ENCODE peak calls at places on chromosomes 4 and X, in seven cellular contexts. P is GM12891, H is SK-N-SH, J is H1, V is GM12878, W is K562, X is HepG2. B is an unnamed sample.

GRCh38 chr4:48262926-48263325 is 6.7 kb downstream of the TEC start:
- DNase-seq in P (no peak), H (no peak), X (no peak), J (no peak), V (no peak), W (no peak), B (no peak)

GRCh38 chrX:47160781-47161180 is 15.8 kb downstream of the RBM10 start:
- DNase-seq in H (no peak), W (no peak), V (no peak), J (no peak), X (no peak), P (no peak), B (no peak)

GRCh38 chr4:7757501-7758443 is 181.9 kb downstream of the AFAP1 start:
- DNase-seq in X (no peak), W (no peak), V (no peak), H (no peak), J (no peak), P (no peak), B (no peak)

GRCh38 chr4:154314248-154314647 is 177.4 kb downstream of the DCHS2 start:
- DNase-seq in H (no peak), J (no peak), X (peak; percentile 13), P (no peak), W (no peak), V (no peak), B (no peak)

GRCh38 chr4:100424376-100424775 is 93.4 kb downstream of the EMCN start:
- DNase-seq in H (no peak), X (no peak), V (no peak), W (no peak), J (no peak), P (no peak), B (no peak)

GRCh38 chr4:53899544-53900274 is 164.7 kb downstream of the CHIC2 start:
- DNase-seq in P (no peak), X (no peak), W (no peak), H (no peak), J (no peak), V (no peak), B (no peak)

GRCh38 chr4:104064650-104065577 is 345.1 kb upstream of the TACR3 start:
- DNase-seq in P (peak; percentile 0), J (peak; percentile 53), X (peak; percentile 39), W (peak; percentile 7), H (peak; percentile 25), V (peak; percentile 23), B (no peak)

GRCh38 chr4:31657859-31658258 is 937.7 kb downstream of the PCDH7 start:
- DNase-seq in V (no peak), W (no peak), X (no peak), J (no peak), H (no peak), P (no peak), B (no peak)

GRCh38 chr4:82373816-82374740 is at the start of gene HNRNPD:
- DNase-seq in H (peak; percentile 97), J (peak; percentile 94), V (peak; percentile 97), X (peak; percentile 99), W (peak; percentile 95), P (peak; percentile 86), B (peak; percentile 82)

GRCh38 chr4:156672492-156672891 is 299.1 kb downstream of the PDGFC start:
- DNase-seq in H (no peak), J (no peak), V (no peak), W (no peak), P (no peak), X (no peak), B (no peak)

GRCh38 chr4:120749445-120750151 is 172.9 kb downstream of the PRDM5 start:
- DNase-seq in X (no peak), H (no peak), P (no peak), J (no peak), V (peak; percentile 83), W (no peak), B (no peak)

GRCh38 chr4:155794589-155794988 is 35.8 kb downstream of the GUCY1B1 start:
- DNase-seq in X (peak; percentile 2), J (no peak), V (no peak), W (no peak), P (no peak), H (no peak), B (no peak)

GRCh38 chr4:52260507-52261302 is 209.6 kb downstream of the SPATA18 start:
- DNase-seq in J (no peak), P (no peak), X (no peak), V (no peak), H (peak; percentile 33), W (no peak), B (no peak)

GRCh38 chr4:178415925-178416324 is 973.7 kb upstream of the AGA start:
- DNase-seq in H (peak; percentile 6), J (no peak), V (no peak), P (no peak), W (no peak), X (no peak), B (no peak)

GRCh38 chrX:47168495-47169073 is 23.6 kb downstream of the RBM10 start:
- DNase-seq in W (no peak), P (no peak), H (no peak), V (no peak), J (no peak), X (no peak), B (no peak)

GRCh38 chr4:26263165-26263564 is 57.6 kb upstream of the RBPJ start:
- DNase-seq in V (no peak), P (no peak), H (peak; percentile 39), X (no peak), W (peak; percentile 81), J (no peak), B (no peak)

GRCh38 chr4:140172960-140173359 is 19.0 kb upstream of the MAML3 start:
- DNase-seq in W (no peak), V (no peak), P (no peak), X (no peak), H (no peak), J (no peak), B (no peak)

GRCh38 chrX:68895339-68896250 is 66.8 kb downstream of the EFNB1 start:
- DNase-seq in V (no peak), W (peak; percentile 11), H (peak; percentile 68), J (no peak), P (no peak), X (peak; percentile 3), B (no peak)

GRCh38 chr4:111556141-111556781 is 589.0 kb upstream of the FAM241A start:
- DNase-seq in X (no peak), H (no peak), P (no peak), J (no peak), W (no peak), V (no peak), B (no peak)

GRCh38 chrX:19670854-19671620 is 155.7 kb upstream of the MAP3K15 start:
- DNase-seq in X (peak; percentile 79), V (no peak), J (no peak), W (no peak), P (no peak), H (peak; percentile 4), B (no peak)

GRCh38 chr4:41749650-41750049 is 1.1 kb upstream of the PHOX2B start:
- DNase-seq in W (no peak), P (no peak), V (no peak), J (no peak), H (no peak), X (no peak), B (no peak)

GRCh38 chrX:22128961-22129360 is 96.8 kb downstream of the PHEX start:
- DNase-seq in P (no peak), H (no peak), W (no peak), J (no peak), V (no peak), X (no peak), B (no peak)

GRCh38 chr4:76430519-76431388 is 4.3 kb upstream of the SHROOM3 start:
- DNase-seq in H (peak; percentile 67), X (peak; percentile 51), P (no peak), J (no peak), V (no peak), W (peak; percentile 42), B (no peak)

GRCh38 chr4:1371151-1371830 is 24.3 kb downstream of the UVSSA start:
- DNase-seq in J (no peak), V (no peak), W (no peak), X (no peak), H (no peak), P (no peak), B (no peak)

GRCh38 chr4:111013846-111014245 is 391.0 kb upstream of the PITX2 start:
- DNase-seq in W (no peak), X (no peak), J (no peak), V (no peak), H (no peak), P (no peak), B (no peak)

DNA sequence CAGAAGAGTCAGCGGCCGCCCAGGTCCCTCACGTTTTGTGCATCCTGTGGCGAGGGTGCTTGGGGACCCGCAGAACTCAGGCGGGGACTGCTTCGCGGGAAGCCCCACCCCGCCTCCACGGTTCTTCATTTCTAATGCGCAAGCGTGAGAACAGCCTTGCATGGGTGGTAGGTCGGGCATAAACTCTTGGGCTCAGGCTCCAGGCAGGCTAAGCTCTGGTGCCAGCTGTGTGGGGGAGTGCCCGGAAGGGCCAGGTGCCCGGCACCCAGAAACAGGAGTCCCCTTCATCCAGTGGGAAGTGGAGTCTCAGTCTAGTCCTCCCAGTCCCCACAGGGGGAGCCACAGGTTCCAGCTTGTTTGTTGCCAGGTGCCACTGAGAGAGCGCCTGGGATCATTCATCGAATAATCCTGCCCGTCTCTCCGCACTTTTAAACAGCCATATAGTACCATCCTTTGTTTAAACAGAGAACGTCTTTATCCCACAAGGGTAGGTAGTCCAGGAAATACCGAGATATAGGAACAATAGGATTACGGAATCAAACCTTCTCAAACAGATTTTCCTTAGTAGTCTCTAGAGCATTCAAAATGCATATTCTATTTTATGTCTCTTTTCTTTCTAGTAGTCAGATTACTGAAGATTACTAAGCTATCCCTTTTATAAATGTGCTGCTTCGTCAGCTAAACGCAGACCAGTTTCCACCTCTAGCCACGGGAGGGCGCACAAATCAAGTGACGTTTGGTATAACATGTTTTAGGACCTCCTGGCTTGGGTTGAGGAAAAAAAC is 12.7 kb upstream of the RBBP7 start:
- DNase-seq in P (no peak), X (peak; percentile 44), J (peak; percentile 66), H (peak; percentile 70), V (peak; percentile 37), W (peak; percentile 74), B (peak; percentile 30)
- TF ChIP-seq POLR2AphosphoS5 in P (no peak), X (no peak), J (no peak), H (no peak), V (no peak), W (no peak), B (no peak)

DNA sequence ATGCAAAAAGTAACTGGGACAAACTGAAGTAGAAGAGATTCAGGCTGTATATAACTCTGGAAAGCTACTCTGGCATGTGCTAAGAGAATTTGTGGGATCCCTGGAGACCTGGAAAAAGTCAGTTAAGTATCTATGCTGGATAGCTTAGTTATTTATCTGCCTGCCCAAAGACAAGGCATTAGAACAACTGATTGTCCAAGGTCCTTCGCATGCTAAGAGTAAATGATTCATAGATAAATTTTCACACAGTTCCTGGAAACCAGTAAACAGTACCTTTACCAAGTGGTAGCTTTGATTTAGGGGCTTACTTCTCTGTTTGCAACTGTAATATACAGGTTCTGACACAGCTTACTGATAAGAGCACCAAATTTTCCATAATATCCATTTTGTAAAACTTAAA is 104.8 kb downstream of the ATP11C start:
- DNase-seq in X (peak; percentile 1), P (no peak), H (no peak), J (no peak), W (no peak), V (no peak), B (no peak)
- TF ChIP-seq TAF1 in X (no peak), P (no peak), H (no peak), J (no peak), W (no peak), V (no peak), B (no peak)

GRCh38 chrX:119692241-119693031 is 532 bp downstream of the SEPTIN6 start:
- DNase-seq in V (no peak), X (no peak), W (peak; percentile 65), P (no peak), J (peak; percentile 51), H (peak; percentile 68), B (no peak)
- TF ChIP-seq POLR2AphosphoS5 in V (no peak), X (no peak), W (no peak), P (no peak), J (no peak), H (no peak), B (no peak)

GRCh38 chrX:154123241-154124219 is 20.5 kb upstream of the OPN1LW start:
- DNase-seq in W (peak; percentile 82), V (no peak), H (peak; percentile 67), J (no peak), P (no peak), X (peak; percentile 24), B (no peak)
- TF ChIP-seq TAF1 in W (no peak), V (no peak), H (no peak), J (no peak), P (no peak), X (no peak), B (no peak)